ENCODE peak calls at places on chromosomes 1 and 21, in six cellular contexts. One of them, this sample, is unnamed. For H3K4me1, the result is how much of the 10 kb centered on the place peaks cover.

GRCh38 chr1:199955235-199955634 is 72.3 kb upstream of the NR5A2 start:
- DNase-seq in lung: no peak
- DNase-seq in H9: no peak
- DNase-seq in OCI-LY7: no peak
- DNase-seq in PC-3: no peak
- DNase-seq in body of pancreas: peak
- DNase-seq in this sample: no peak

GRCh38 chr1:216518844-216519627 is 95.8 kb upstream of the USH2A start:
- DNase-seq in lung: no peak
- DNase-seq in H9: no peak
- DNase-seq in OCI-LY7: no peak
- DNase-seq in PC-3: no peak
- DNase-seq in body of pancreas: no peak
- DNase-seq in this sample: no peak

GRCh38 chr1:18326171-18326950 is 154.4 kb upstream of the KLHDC7A start:
- DNase-seq in lung: no peak
- DNase-seq in H9: no peak
- DNase-seq in OCI-LY7: no peak
- DNase-seq in PC-3: no peak
- DNase-seq in body of pancreas: no peak
- DNase-seq in this sample: no peak

GRCh38 chr1:21378705-21379494 is 61.0 kb upstream of the NBPF3 start:
- DNase-seq in lung: no peak
- DNase-seq in H9: no peak
- DNase-seq in OCI-LY7: no peak
- DNase-seq in PC-3: peak
- DNase-seq in body of pancreas: peak
- DNase-seq in this sample: no peak

GRCh38 chr21:44790401-44790800 is 11.2 kb downstream of the UBE2G2 start:
- DNase-seq in lung: no peak
- DNase-seq in H9: no peak
- DNase-seq in OCI-LY7: no peak
- DNase-seq in PC-3: no peak
- DNase-seq in body of pancreas: no peak
- DNase-seq in this sample: no peak

GRCh38 chr1:48777219-48777895 is 666 bp upstream of the BEND5 start:
- DNase-seq in lung: peak
- DNase-seq in H9: peak
- DNase-seq in OCI-LY7: no peak
- DNase-seq in PC-3: peak
- DNase-seq in body of pancreas: peak
- DNase-seq in this sample: peak

GRCh38 chr1:219121634-219122033 is 52.0 kb upstream of the LYPLAL1 start:
- DNase-seq in lung: no peak
- DNase-seq in H9: no peak
- DNase-seq in OCI-LY7: no peak
- DNase-seq in PC-3: no peak
- DNase-seq in body of pancreas: no peak
- DNase-seq in this sample: no peak

GRCh38 chr1:94125551-94126514 is 4.9 kb upstream of the ABCA4 start:
- DNase-seq in lung: peak
- DNase-seq in H9: peak
- DNase-seq in OCI-LY7: no peak
- DNase-seq in PC-3: no peak
- DNase-seq in body of pancreas: no peak
- DNase-seq in this sample: no peak

GRCh38 chr1:239831577-239832355 is 259.9 kb upstream of the FMN2 start:
- DNase-seq in lung: no peak
- DNase-seq in H9: no peak
- DNase-seq in OCI-LY7: no peak
- DNase-seq in PC-3: no peak
- DNase-seq in body of pancreas: no peak
- DNase-seq in this sample: no peak

GRCh38 chr21:9739240-9739639 is 782.1 kb upstream of the TPTE start:
- DNase-seq in lung: peak
- DNase-seq in H9: no peak
- DNase-seq in OCI-LY7: no peak
- DNase-seq in PC-3: no peak
- DNase-seq in body of pancreas: no peak
- DNase-seq in this sample: no peak

GRCh38 chr1:168469690-168470089 is 74.1 kb downstream of the XCL2 start:
- DNase-seq in lung: no peak
- DNase-seq in H9: no peak
- DNase-seq in OCI-LY7: no peak
- DNase-seq in PC-3: peak
- DNase-seq in body of pancreas: peak
- DNase-seq in this sample: peak

GRCh38 chr1:231480008-231480407 is 48.5 kb upstream of the TSNAX start:
- DNase-seq in lung: no peak
- DNase-seq in H9: no peak
- DNase-seq in OCI-LY7: no peak
- DNase-seq in PC-3: no peak
- DNase-seq in body of pancreas: no peak
- DNase-seq in this sample: no peak

GRCh38 chr1:202163281-202164270 is 3.2 kb upstream of the PTPN7 start:
- DNase-seq in lung: no peak
- DNase-seq in H9: no peak
- DNase-seq in OCI-LY7: no peak
- DNase-seq in PC-3: no peak
- DNase-seq in body of pancreas: no peak
- DNase-seq in this sample: no peak

GRCh38 chr1:167704767-167705166 is 17.0 kb upstream of the MPZL1 start:
- DNase-seq in lung: no peak
- DNase-seq in H9: no peak
- DNase-seq in OCI-LY7: no peak
- DNase-seq in PC-3: no peak
- DNase-seq in body of pancreas: no peak
- DNase-seq in this sample: no peak

GRCh38 chr1:40384887-40385286 is 11.4 kb downstream of the SMAP2 start:
- DNase-seq in lung: no peak
- DNase-seq in H9: no peak
- DNase-seq in OCI-LY7: no peak
- DNase-seq in PC-3: no peak
- DNase-seq in body of pancreas: no peak
- DNase-seq in this sample: no peak
- H3K4me1 ChIP-seq in lung: under half
- H3K4me1 ChIP-seq in H9: under half
- H3K4me1 ChIP-seq in OCI-LY7: half or more
- H3K4me1 ChIP-seq in PC-3: half or more
- H3K4me1 ChIP-seq in body of pancreas: half or more
- H3K4me1 ChIP-seq in this sample: under half

GRCh38 chr1:40593449-40594186 is 62.2 kb downstream of the ZNF684 start:
- DNase-seq in lung: no peak
- DNase-seq in H9: no peak
- DNase-seq in OCI-LY7: no peak
- DNase-seq in PC-3: no peak
- DNase-seq in body of pancreas: no peak
- DNase-seq in this sample: no peak

GRCh38 chr1:40595623-40596022 is 64.2 kb downstream of the ZNF684 start:
- DNase-seq in lung: no peak
- DNase-seq in H9: no peak
- DNase-seq in OCI-LY7: peak
- DNase-seq in PC-3: no peak
- DNase-seq in body of pancreas: no peak
- DNase-seq in this sample: no peak

GRCh38 chr1:40594187-40594531 is 62.7 kb downstream of the ZNF684 start:
- DNase-seq in lung: no peak
- DNase-seq in H9: no peak
- DNase-seq in OCI-LY7: no peak
- DNase-seq in PC-3: no peak
- DNase-seq in body of pancreas: peak
- DNase-seq in this sample: no peak

DNA sequence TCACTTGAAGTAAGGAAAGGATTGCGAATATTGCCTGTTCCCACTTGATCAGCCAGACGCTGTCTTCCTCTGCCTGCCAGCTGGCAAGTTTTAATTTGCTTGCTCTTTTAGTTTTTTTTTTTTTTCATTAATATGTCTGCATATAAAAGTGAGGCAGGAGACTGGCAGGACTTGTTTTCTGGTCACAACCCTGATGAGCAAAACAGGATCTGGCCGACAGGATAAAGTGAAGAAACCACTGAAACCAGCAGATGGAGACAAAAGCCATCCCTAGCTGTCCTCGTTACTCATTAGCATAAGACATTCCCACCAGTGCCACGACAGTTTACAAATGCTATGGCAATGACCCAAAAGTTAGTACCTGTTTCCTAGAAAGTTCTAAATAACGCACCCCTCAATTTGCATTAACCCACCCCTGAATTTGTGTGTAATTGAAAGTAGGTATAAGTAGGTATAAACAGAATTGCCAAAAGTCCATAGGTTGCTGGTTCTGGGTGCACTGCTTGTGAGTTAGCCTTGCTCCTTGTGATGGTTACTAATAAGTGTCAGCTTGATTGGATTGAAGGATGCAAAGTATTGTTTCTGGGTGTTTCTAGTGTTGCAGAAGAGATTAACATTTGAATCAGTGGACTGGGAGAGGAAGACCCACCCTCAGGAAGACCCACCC is 60.8 kb downstream of the ZNF684 start:
- DNase-seq in lung: no peak
- DNase-seq in H9: peak
- DNase-seq in OCI-LY7: peak
- DNase-seq in PC-3: peak
- DNase-seq in body of pancreas: no peak
- DNase-seq in this sample: peak
- TF ChIP-seq CTCF in lung: peak
- TF ChIP-seq CTCF in H9: peak
- TF ChIP-seq CTCF in OCI-LY7: peak
- TF ChIP-seq CTCF in PC-3: peak
- TF ChIP-seq CTCF in body of pancreas: no peak
- TF ChIP-seq CTCF in this sample: no peak

DNA sequence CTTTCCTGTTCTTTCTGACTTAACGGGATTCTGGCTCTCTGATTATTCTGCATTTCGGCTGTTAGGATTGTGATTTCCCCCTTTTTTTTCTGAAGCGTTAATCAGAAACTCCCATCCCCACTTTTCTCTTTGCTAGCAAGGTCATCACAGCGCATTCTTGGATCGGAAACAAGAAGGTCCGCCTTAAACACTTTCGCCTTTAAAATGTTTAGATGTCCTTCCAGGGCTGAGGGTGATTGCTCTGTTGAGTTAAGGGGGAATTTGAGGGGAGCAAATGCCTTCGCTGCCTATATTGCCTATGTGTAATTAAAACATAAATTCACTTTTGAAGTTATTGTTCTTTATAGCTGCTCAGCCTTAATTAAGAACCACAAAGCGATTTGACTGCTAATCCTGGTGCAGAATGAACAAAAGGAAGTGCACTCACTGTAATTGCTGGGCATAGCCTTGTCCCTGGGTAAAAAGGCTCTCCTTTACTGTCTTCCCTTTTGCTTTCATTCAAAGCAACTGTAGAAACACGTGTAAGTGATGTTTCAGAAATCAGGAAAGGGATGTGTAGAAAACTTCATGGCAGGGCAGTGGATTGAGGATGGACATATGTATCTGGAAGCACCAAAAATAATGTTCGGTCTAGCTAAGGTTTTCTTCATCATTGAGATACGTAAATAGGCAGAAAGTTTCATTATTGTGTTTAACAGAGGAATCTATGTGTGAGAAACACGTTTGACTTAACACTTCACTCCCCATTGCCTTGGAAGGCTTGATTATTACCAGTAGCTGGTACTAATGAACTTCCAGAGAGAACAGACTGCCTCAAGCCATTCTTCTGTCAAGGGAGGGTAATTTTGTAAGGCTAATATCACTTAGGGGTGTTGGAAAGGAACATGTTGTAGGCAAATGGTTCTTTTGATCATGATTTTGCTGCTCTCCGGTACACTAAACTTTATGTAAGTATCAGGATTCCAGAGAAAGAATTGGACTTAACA is 1.4 kb downstream of the LAMC1 start:
- DNase-seq in lung: no peak
- DNase-seq in H9: no peak
- DNase-seq in OCI-LY7: peak
- DNase-seq in PC-3: peak
- DNase-seq in body of pancreas: no peak
- DNase-seq in this sample: no peak
- H3K4me1 ChIP-seq in lung: under half
- H3K4me1 ChIP-seq in H9: under half
- H3K4me1 ChIP-seq in OCI-LY7: half or more
- H3K4me1 ChIP-seq in PC-3: half or more
- H3K4me1 ChIP-seq in body of pancreas: under half
- H3K4me1 ChIP-seq in this sample: under half

GRCh38 chr1:3322440-3323020 is 131.9 kb upstream of the ARHGEF16 start:
- DNase-seq in lung: no peak
- DNase-seq in H9: no peak
- DNase-seq in OCI-LY7: no peak
- DNase-seq in PC-3: no peak
- DNase-seq in body of pancreas: no peak
- DNase-seq in this sample: no peak

GRCh38 chr1:3318329-3318728 is 136.1 kb upstream of the ARHGEF16 start:
- DNase-seq in lung: no peak
- DNase-seq in H9: no peak
- DNase-seq in OCI-LY7: no peak
- DNase-seq in PC-3: no peak
- DNase-seq in body of pancreas: no peak
- DNase-seq in this sample: no peak

GRCh38 chr1:3319874-3320245 is 134.6 kb upstream of the ARHGEF16 start:
- DNase-seq in lung: peak
- DNase-seq in H9: peak
- DNase-seq in OCI-LY7: peak
- DNase-seq in PC-3: peak
- DNase-seq in body of pancreas: peak
- DNase-seq in this sample: peak

GRCh38 chr1:3321559-3322439 is 132.7 kb upstream of the ARHGEF16 start:
- DNase-seq in lung: no peak
- DNase-seq in H9: no peak
- DNase-seq in OCI-LY7: no peak
- DNase-seq in PC-3: no peak
- DNase-seq in body of pancreas: no peak
- DNase-seq in this sample: no peak

GRCh38 chr1:3320246-3321152 is 134.0 kb upstream of the ARHGEF16 start:
- DNase-seq in lung: no peak
- DNase-seq in H9: no peak
- DNase-seq in OCI-LY7: no peak
- DNase-seq in PC-3: no peak
- DNase-seq in body of pancreas: peak
- DNase-seq in this sample: peak
- TF ChIP-seq CTCF in lung: no peak
- TF ChIP-seq CTCF in H9: peak
- TF ChIP-seq CTCF in OCI-LY7: peak
- TF ChIP-seq CTCF in PC-3: no peak
- TF ChIP-seq CTCF in body of pancreas: no peak
- TF ChIP-seq CTCF in this sample: no peak

This sample was measured in thyroid gland.